ENCODE peak calls at places on chromosomes 16 and 17, in five cellular contexts. W, K, M, I and Y are unnamed samples.

GRCh38 chr17:68310141-68310540 is 18.8 kb downstream of the ARSG start:
- DNase-seq in W (no peak), I (peak; percentile 72), M (no peak), K (no peak), Y (no peak)

GRCh38 chr17:73349647-73350046 is 37.8 kb upstream of the CDC42EP4 start:
- DNase-seq in K (no peak), W (no peak), M (no peak), I (no peak), Y (no peak)

GRCh38 chr17:13346081-13346533 is 255.6 kb downstream of the HS3ST3A1 start:
- DNase-seq in K (no peak), W (no peak), I (peak; percentile 73), M (no peak), Y (peak; percentile 98)

GRCh38 chr17:48486557-48486956 is 44.3 kb downstream of the HOXB1 start:
- DNase-seq in M (no peak), W (no peak), K (no peak), I (peak; percentile 93), Y (peak; percentile 94)

GRCh38 chr16:48542020-48542473 is 67.9 kb downstream of the N4BP1 start:
- DNase-seq in I (peak; percentile 37), K (peak; percentile 75), W (peak; percentile 35), M (no peak), Y (peak; percentile 37)

GRCh38 chr17:76529224-76529642 is 8.3 kb downstream of the CYGB start:
- DNase-seq in M (peak; percentile 83), K (peak; percentile 80), I (peak; percentile 70), W (peak; percentile 80), Y (peak; percentile 57)

GRCh38 chr17:42537826-42538451 is 1.9 kb downstream of the NAGLU start:
- DNase-seq in I (no peak), M (no peak), K (no peak), W (no peak), Y (no peak)

GRCh38 chr16:66926171-66926570 is 836 bp upstream of the RRAD start:
- DNase-seq in W (peak; percentile 63), I (no peak), K (no peak), M (no peak), Y (no peak)

GRCh38 chr16:2152695-2153506 is 2.7 kb upstream of the TRAF7 start:
- DNase-seq in K (no peak), M (no peak), W (no peak), I (peak; percentile 31), Y (no peak)

GRCh38 chr16:56742030-56742984 is 12.4 kb downstream of the NUP93 start:
- DNase-seq in I (peak; percentile 65), K (no peak), M (no peak), W (no peak), Y (peak; percentile 78)

GRCh38 chr17:60481604-60482003 is 44.4 kb downstream of the APPBP2 start:
- DNase-seq in W (no peak), K (no peak), M (no peak), I (no peak), Y (no peak)

GRCh38 chr17:60059082-60059481 is 19.6 kb downstream of the HEATR6 start:
- DNase-seq in K (no peak), W (no peak), I (no peak), M (no peak), Y (no peak)

GRCh38 chr16:49019081-49019633 is 262.5 kb downstream of the CBLN1 start:
- DNase-seq in I (no peak), W (no peak), K (no peak), M (no peak), Y (no peak)

GRCh38 chr16:67206838-67207115 is 7.8 kb downstream of the ELMO3 start:
- DNase-seq in W (no peak), K (no peak), I (peak; percentile 47), M (no peak), Y (no peak)

GRCh38 chr17:60678118-60678444 is 430 bp downstream of the BCAS3 start:
- DNase-seq in W (no peak), K (no peak), M (no peak), I (no peak), Y (no peak)

GRCh38 chr16:74723224-74723623 is 22.6 kb upstream of the MLKL start:
- DNase-seq in M (no peak), W (no peak), I (no peak), K (no peak), Y (no peak)

GRCh38 chr16:19645557-19645981 is 72.5 kb downstream of the KNOP1 start:
- DNase-seq in M (peak; percentile 49), I (no peak), K (no peak), W (peak; percentile 71), Y (peak; percentile 30)

GRCh38 chr16:50839920-50840729 is 98.2 kb downstream of the CYLD start:
- DNase-seq in W (no peak), M (no peak), I (no peak), K (no peak), Y (no peak)

GRCh38 chr16:5069048-5069447 is 2.6 kb upstream of the ALG1 start:
- DNase-seq in W (no peak), I (no peak), K (no peak), M (no peak), Y (no peak)

GRCh38 chr17:72691601-72692000 is 400.9 kb downstream of the SLC39A11 start:
- DNase-seq in I (peak; percentile 94), W (no peak), M (no peak), K (no peak), Y (peak; percentile 58)

GRCh38 chr17:2094891-2095535 is 40.1 kb downstream of the HIC1 start:
- DNase-seq in K (peak; percentile 81), M (no peak), I (peak; percentile 10), W (peak; percentile 70), Y (peak; percentile 82)

GRCh38 chr16:31472559-31473203 is 729 bp downstream of the TGFB1I1 start:
- DNase-seq in W (peak; percentile 90), K (peak; percentile 91), M (peak; percentile 95), I (peak; percentile 69), Y (peak; percentile 97)

GRCh38 chr16:17603614-17604013 is 132.9 kb upstream of the XYLT1 start:
- DNase-seq in K (no peak), M (no peak), I (no peak), W (no peak), Y (no peak)

DNA sequence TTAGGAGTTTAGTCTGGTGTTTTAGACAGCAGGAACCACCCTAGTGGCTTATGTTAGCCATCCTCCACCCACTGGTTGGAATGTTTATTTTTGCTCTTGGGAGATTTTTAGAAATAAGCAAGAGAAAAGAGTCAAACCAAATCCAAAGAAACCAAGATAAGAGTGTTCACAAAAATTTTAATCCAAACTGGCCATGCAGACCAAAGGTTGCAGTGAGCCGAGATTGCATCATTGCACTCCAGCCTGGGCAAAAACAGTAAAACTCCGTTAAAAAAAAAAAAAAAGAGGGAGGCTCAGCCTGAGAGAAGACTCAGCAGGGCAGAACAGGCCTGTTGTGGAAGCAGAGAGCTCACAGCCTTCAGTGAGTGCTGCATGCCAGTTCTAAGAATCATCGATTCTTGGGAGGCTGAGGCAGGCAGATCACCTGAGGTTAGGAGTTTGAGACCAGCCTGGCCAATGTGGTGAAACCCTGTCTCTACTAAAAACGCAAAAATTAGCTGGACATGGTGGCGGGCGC is 12.2 kb upstream of the C16orf54 start:
- DNase-seq in K (no peak), W (no peak), M (peak; percentile 34), I (no peak), Y (peak; percentile 28)
- H3K27ac ChIP-seq in K (no peak overlapping the region), W (no peak overlapping the region), M (peak overlapping the region; percentile 42), I (no peak overlapping the region), Y (no peak overlapping the region)

GRCh38 chr16:84640145-84640544 is 8.2 kb upstream of the KLHL36 start:
- DNase-seq in K (no peak), I (no peak), M (no peak), W (no peak), Y (no peak)

GRCh38 chr16:84643677-84644076 is 4.6 kb upstream of the KLHL36 start:
- DNase-seq in M (no peak), W (no peak), K (no peak), I (no peak), Y (no peak)

GRCh38 chr16:84638195-84638806 is 10.0 kb upstream of the KLHL36 start:
- DNase-seq in M (no peak), I (no peak), K (no peak), W (no peak), Y (no peak)

GRCh38 chr16:84643180-84643583 is 5.1 kb upstream of the KLHL36 start:
- DNase-seq in I (peak; percentile 77), M (peak; percentile 87), K (peak; percentile 59), W (peak; percentile 68), Y (peak; percentile 58)

DNA sequence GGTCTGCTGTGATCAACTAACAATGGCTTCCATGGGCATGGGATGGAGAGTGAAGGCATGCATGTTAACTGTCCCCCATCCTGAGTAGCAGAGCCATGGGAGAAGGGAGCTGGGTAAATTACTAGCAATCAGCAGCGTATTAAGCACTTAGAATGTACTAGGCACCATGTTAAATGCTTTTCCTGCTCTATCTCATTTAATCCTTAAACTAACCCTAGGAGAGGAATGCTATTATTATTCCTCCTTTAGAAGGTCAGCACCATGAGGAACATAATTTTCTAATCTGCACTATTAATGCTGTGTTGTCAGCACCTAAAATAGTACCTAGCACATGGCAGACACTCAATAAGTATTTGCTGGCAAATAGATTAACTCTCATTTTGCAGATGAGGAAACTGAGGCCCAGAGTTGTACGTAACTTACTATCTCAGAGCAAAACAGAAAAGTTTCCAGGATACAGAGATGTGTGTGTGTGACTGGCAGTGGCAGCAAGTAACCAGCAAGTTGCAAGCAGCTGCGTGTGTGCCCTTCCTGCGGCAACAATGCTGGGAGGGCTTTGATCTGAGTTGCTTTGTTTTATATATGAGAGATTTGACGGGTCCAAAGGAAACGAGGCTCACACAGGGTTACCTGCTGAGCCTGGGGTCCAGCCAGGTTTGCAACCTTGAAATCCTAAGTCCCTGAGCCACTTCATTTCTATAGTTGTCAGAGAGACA is 6.5 kb upstream of the KLHL36 start:
- DNase-seq in W (no peak), I (no peak), K (no peak), M (no peak), Y (no peak)
- TF ChIP-seq CTCF in W (no peak), I (no peak), K (no peak), M (no peak), Y (no peak)

GRCh38 chr16:16124438-16124837 is 98.9 kb downstream of the ABCC6 start:
- DNase-seq in K (no peak), I (no peak), M (no peak), W (no peak), Y (no peak)
- H3K27ac ChIP-seq in K (no peak overlapping the region), I (no peak overlapping the region), M (no peak overlapping the region), W (no peak overlapping the region), Y (no peak overlapping the region)

GRCh38 chr17:58590377-58590776 is 75.9 kb upstream of the MTMR4 start:
- DNase-seq in K (no peak), I (no peak), M (no peak), W (no peak), Y (no peak)

GRCh38 chr17:58591455-58591854 is 77.0 kb upstream of the MTMR4 start:
- DNase-seq in M (no peak), I (peak; percentile 29), W (no peak), K (no peak), Y (no peak)

GRCh38 chr17:58593121-58593520 is 78.7 kb upstream of the MTMR4 start:
- DNase-seq in M (no peak), K (no peak), W (no peak), I (no peak), Y (no peak)

DNA sequence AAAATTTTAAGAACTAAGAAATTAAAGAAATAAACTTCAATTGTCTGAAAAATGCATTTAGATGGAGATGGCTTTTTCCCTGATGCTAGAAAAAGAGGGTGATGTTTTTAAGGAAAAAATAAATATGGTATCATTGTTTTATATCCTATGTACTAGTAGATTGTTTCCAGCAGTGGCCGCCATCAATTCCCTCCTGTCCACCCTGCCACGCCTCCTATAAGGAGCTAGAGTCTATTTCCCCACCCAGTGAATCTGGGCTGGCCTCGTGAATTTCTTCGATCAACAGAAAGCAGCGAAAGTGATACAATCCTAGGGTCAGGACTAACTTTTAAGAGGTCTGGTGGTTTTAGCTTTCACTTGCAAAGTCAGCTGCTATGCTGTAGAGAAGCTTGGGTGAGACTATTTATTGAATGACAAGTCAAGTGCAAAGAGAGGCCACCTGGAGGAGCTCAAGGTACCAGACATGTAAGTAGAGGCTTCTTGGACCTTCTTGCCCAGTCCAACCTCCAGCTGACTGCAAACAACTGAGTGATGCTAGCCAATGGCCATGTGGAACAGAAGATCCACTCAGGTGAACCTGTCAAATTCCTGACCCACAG is 80.9 kb upstream of the MTMR4 start:
- DNase-seq in I (no peak), M (no peak), W (no peak), K (no peak), Y (no peak)
- TF ChIP-seq CTCF in I (peak; percentile 41), M (no peak), W (no peak), K (no peak), Y (no peak)